ENCODE peak calls at places on chromosomes 5 and 9, in seven cellular contexts. M is GM23248, C is neural progenitor cell, A is GM23338, E is PC-3, R is HCT116, H is MM.1S. J is an unnamed sample.

GRCh38 chr5:106827061-106827460 is 843.7 kb downstream of the EFNA5 start:
- DNase-seq in M (peak; percentile 2), C (no peak), A (no peak), E (no peak), R (no peak), H (no peak), J (peak; percentile 5)

GRCh38 chr5:13692172-13692571 is 252.3 kb downstream of the DNAH5 start:
- DNase-seq in M (no peak), C (no peak), A (no peak), E (no peak), R (no peak), H (no peak), J (no peak)

GRCh38 chr5:146451411-146451810 is 4.3 kb downstream of the TCERG1 start:
- DNase-seq in M (no peak), C (no peak), A (peak; percentile 44), E (no peak), R (no peak), H (no peak), J (no peak)

GRCh38 chr5:172156541-172156994 is 31.5 kb downstream of the STK10 start:
- DNase-seq in M (no peak), C (no peak), A (no peak), E (no peak), R (no peak), H (no peak), J (no peak)

GRCh38 chr5:73121109-73121443 is 701 bp downstream of the TMEM171 start:
- DNase-seq in M (peak; percentile 53), C (no peak), A (no peak), E (peak; percentile 39), R (no peak), H (no peak), J (no peak)

GRCh38 chr9:87812375-87813118 is 70.1 kb upstream of the SPATA31E1 start:
- DNase-seq in M (peak; percentile 88), C (peak; percentile 55), A (peak; percentile 75), E (peak; percentile 49), R (no peak), H (no peak), J (peak; percentile 41)

GRCh38 chr5:139688088-139688702 is 40.0 kb downstream of the CXXC5 start:
- DNase-seq in M (no peak), C (peak; percentile 21), A (no peak), E (no peak), R (no peak), H (no peak), J (no peak)

GRCh38 chr5:84227221-84227620 is 157.5 kb downstream of the EDIL3 start:
- DNase-seq in M (no peak), C (no peak), A (no peak), E (no peak), R (no peak), H (no peak), J (no peak)

GRCh38 chr5:174723315-174723978 is 935 bp upstream of the MSX2 start:
- DNase-seq in M (no peak), C (peak; percentile 64), A (no peak), E (no peak), R (no peak), H (no peak), J (no peak)

GRCh38 chr9:71737455-71737854 is 30.9 kb downstream of the CEMIP2 start:
- DNase-seq in M (peak; percentile 59), C (no peak), A (no peak), E (peak; percentile 57), R (no peak), H (no peak), J (no peak)

GRCh38 chr5:20102291-20102690 is 114.3 kb upstream of the CDH18 start:
- DNase-seq in M (no peak), C (peak; percentile 33), A (no peak), E (no peak), R (no peak), H (no peak), J (peak; percentile 11)

GRCh38 chr5:36944607-36945225 is 68.1 kb downstream of the NIPBL start:
- DNase-seq in M (peak; percentile 71), C (peak; percentile 69), A (peak; percentile 80), E (peak; percentile 85), R (peak; percentile 51), H (peak; percentile 70), J (peak; percentile 76)

GRCh38 chr5:180799194-180799593 is 3.4 kb downstream of the MGAT1 start:
- DNase-seq in M (no peak), C (peak; percentile 55), A (peak; percentile 81), E (peak; percentile 49), R (no peak), H (no peak), J (peak; percentile 69)

GRCh38 chr9:101201626-101202025 is 173.1 kb downstream of the PLPPR1 start:
- DNase-seq in M (no peak), C (no peak), A (no peak), E (no peak), R (no peak), H (no peak), J (no peak)

GRCh38 chr9:80707120-80707519 is 982.2 kb downstream of the TLE1 start:
- DNase-seq in M (no peak), C (no peak), A (no peak), E (peak; percentile 63), R (no peak), H (no peak), J (no peak)
- H2AFZ ChIP-seq in M (no peak overlapping the region), C (no peak overlapping the region), A (no peak overlapping the region), E (no peak overlapping the region), R (no peak overlapping the region), H (no peak overlapping the region), J (no peak overlapping the region)

DNA sequence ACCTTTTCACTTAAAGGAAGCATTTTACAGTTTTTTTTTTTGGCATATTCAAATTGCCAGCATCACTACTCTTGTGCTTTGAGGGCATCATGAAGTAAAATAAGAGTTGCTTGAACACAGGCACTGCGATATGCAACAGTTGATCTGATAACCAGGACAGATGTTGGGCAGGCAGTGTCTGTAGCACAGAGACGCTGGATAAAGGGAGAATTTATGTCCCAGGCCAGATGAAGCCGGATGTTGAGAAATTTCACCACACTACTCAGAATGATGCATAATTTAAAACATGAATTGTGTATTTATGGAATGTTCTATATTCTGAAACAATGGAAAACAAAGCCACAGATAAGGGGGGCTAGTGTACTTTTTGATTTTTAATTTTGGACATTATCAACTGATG is 71.4 kb downstream of the SLC12A2 start:
- DNase-seq in M (peak; percentile 41), C (no peak), A (no peak), E (no peak), R (no peak), H (no peak), J (no peak)
- TF ChIP-seq EZH2 in M (no peak), C (no peak), A (no peak), E (no peak), R (no peak), H (no peak), J (no peak)

GRCh38 chr5:43298459-43298858 is 14.8 kb downstream of the HMGCS1 start:
- DNase-seq in M (no peak), C (no peak), A (no peak), E (no peak), R (no peak), H (no peak), J (no peak)

GRCh38 chr5:43303242-43303641 is 10.0 kb downstream of the HMGCS1 start:
- DNase-seq in M (no peak), C (no peak), A (no peak), E (no peak), R (no peak), H (no peak), J (no peak)

GRCh38 chr5:43296835-43297234 is 16.4 kb downstream of the HMGCS1 start:
- DNase-seq in M (no peak), C (no peak), A (no peak), E (no peak), R (no peak), H (no peak), J (no peak)

GRCh38 chr5:43301653-43302091 is 11.5 kb downstream of the HMGCS1 start:
- DNase-seq in M (no peak), C (no peak), A (no peak), E (no peak), R (no peak), H (no peak), J (no peak)

DNA sequence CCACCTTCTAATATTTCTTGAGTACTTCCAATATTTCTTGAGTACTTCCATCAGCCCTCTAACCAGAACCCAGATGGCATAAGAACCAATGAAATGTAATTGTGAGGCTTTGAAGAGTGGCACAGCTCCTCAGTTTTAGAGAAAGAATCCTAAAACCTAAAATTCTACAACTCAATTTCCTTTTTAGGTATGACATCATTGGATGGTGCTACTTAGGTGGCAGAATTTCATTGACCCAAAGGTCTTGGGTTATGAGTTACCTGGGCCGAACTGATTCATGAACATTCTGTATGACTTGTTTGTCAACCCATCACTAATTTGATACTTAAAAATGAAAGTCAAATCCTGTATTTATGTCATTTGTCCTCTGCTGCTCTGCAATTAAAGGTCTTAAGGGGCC is 13.1 kb downstream of the HMGCS1 start:
- DNase-seq in M (no peak), C (no peak), A (no peak), E (no peak), R (no peak), H (no peak), J (no peak)
- TF ChIP-seq EZH2phosphoT487 in M (no peak), C (no peak), A (no peak), E (no peak), R (no peak), H (no peak), J (no peak)

DNA sequence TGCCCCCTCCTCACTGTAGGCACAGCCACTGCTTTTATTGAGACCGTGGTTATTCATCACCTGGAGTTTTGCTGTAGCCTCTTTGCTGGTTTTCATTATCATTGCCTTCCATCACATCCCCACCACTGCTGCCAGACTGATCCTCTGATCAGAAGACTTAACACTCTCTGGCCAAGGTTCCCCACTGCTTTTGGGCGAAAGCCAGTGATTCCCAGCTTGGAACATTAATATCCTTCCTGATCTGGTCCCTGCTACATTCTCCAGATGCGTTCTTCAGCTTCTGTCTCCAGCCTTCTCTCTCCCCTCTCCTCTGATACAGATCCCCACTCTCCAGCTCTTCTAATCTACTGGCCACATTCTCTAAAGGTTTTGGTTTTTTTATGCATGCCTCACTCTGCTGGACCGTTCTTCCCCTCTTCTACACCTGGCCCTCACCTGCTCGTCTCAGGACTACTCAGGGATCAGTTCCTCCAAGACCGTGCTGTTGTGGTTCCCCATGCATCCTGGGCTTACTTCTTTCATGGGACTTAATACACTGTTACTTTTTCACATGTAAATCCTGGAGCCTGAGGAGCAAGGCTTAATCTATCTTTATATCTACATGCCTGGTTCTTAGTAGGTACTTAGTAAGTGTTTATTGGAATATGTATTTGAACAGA is 115.0 kb downstream of the PRKACG start:
- DNase-seq in M (no peak), C (no peak), A (no peak), E (no peak), R (no peak), H (peak; percentile 16), J (no peak)
- H2AFZ ChIP-seq in M (no peak overlapping the region), C (no peak overlapping the region), A (no peak overlapping the region), E (no peak overlapping the region), R (no peak overlapping the region), H (no peak overlapping the region), J (no peak overlapping the region)

DNA sequence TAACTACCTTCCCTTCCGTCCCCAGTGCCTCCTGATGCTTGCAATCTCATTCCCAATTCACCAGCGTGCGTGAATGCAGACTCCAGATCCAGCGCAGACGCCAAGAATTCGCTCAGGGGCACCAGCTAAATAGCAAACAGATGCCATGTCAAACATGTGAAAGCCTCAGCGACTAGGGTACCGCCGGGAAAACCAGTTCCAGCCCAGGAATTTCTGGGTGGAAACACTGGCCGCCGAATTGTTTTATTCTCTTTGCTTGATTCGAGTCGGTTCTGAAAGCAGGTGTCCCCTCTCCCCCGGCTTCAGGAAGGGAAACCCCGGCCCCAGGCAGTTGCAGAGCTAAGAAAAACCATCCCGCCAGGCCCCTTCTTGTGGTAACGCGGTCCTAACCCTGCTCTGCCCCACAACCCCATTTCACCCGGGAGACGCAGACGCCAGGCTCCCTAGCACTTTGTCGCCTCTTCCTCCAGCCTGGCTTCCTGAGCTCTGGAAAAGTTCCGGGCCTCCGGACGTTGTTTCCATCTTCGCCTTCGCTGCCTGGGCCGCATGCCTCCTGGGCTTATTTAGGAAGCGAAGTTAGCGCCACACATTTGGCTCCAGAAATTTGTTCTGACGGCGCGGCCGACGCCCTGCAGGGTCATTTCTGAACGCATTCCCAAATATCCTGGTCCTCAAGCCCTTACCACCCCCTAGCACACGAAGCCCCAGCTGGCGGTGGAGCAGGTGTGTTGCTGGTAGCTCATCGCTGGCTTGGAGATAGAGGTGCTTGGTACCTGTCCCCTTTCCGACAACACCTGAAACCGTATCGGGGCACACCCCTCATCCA is 649 bp upstream of the LVRN start:
- DNase-seq in M (peak; percentile 83), C (peak; percentile 34), A (peak; percentile 75), E (no peak), R (no peak), H (no peak), J (no peak)
- TF ChIP-seq EZH2 in M (peak; percentile 43), C (peak; percentile 58), A (peak; percentile 87), E (no peak), R (no peak), H (no peak), J (no peak)

J was measured in hepatocyte.